ENCODE peak calls at places on chromosome 13, in five cellular contexts. R is CD4-positive, alpha-beta T cell; Z is effector memory CD4-positive, alpha-beta T cell; O is cardiac muscle cell; F is body of pancreas. V is an unnamed sample.

GRCh38 chr13:112060899-112061366 is 6.0 kb upstream of the SOX1 start:
- DNase-seq in R (no peak), Z (no peak), O (no peak), F (no peak), V (no peak)

GRCh38 chr13:37026778-37027177 is 26.2 kb downstream of the EXOSC8 start:
- DNase-seq in R (no peak), Z (no peak), O (no peak), F (no peak), V (no peak)

GRCh38 chr13:57636811-57637210 is 5.3 kb downstream of the PCDH17 start:
- DNase-seq in R (no peak), Z (no peak), O (no peak), F (no peak), V (no peak)

GRCh38 chr13:76903544-76904162 is 17.4 kb upstream of the KCTD12 start:
- DNase-seq in R (peak), Z (peak), O (peak), F (peak), V (peak)

GRCh38 chr13:44197791-44198770 is 175.5 kb upstream of the SERP2 start:
- DNase-seq in R (no peak), Z (no peak), O (peak), F (no peak), V (no peak)

GRCh38 chr13:81488021-81488420 is 1147.1 kb upstream of the SPRY2 start:
- DNase-seq in R (no peak), Z (no peak), O (peak), F (no peak), V (no peak)

GRCh38 chr13:58376775-58377174 is 745.2 kb downstream of the PCDH17 start:
- DNase-seq in R (no peak), Z (no peak), O (no peak), F (no peak), V (no peak)

GRCh38 chr13:60790620-60791019 is 393.6 kb downstream of the TDRD3 start:
- DNase-seq in R (no peak), Z (no peak), O (no peak), F (no peak), V (no peak)

GRCh38 chr13:102584423-102584822 is 12.4 kb upstream of the TPP2 start:
- DNase-seq in R (no peak), Z (no peak), O (no peak), F (no peak), V (no peak)

GRCh38 chr13:112106467-112107141 is 39.7 kb downstream of the SOX1 start:
- DNase-seq in R (no peak), Z (no peak), O (no peak), F (no peak), V (peak)

GRCh38 chr13:46830405-46831005 is 33.5 kb upstream of the ESD start:
- DNase-seq in R (no peak), Z (no peak), O (no peak), F (no peak), V (no peak)

GRCh38 chr13:51957377-51958216 is 53.7 kb downstream of the ATP7B start:
- DNase-seq in R (no peak), Z (no peak), O (no peak), F (no peak), V (no peak)
- H3K27ac ChIP-seq in R (no peak), Z (no peak), O (no peak), F (no peak), V (no peak)

DNA sequence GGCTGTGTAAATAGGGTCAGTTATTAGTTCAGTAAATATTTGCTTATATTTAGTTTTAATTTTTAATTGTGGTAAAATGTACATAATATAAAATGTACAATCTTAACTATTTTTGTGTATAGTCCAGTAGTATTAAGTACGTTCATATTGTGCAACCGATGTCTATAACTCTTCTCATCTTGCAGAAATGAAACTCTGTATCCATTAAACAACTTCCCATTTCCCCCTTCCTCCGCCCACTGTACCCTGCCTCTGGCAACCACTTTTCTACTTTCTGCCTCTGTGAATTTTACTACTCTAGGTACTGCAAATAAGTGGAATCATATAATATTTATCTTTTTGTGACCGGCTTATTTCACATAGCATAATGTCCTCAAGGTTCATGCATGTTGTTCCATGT is 24.4 kb downstream of the UBAC2 start:
- DNase-seq in R (no peak), Z (no peak), O (no peak), F (no peak), V (no peak)
- H3K27ac ChIP-seq in R (no peak), Z (no peak), O (no peak), F (no peak), V (no peak)

GRCh38 chr13:113404366-113404722 is 40.4 kb upstream of the GRTP1 start:
- DNase-seq in R (no peak), Z (no peak), O (no peak), F (no peak), V (no peak)

GRCh38 chr13:113403255-113404104 is 39.5 kb upstream of the GRTP1 start:
- DNase-seq in R (no peak), Z (no peak), O (no peak), F (no peak), V (no peak)

GRCh38 chr13:113401452-113402415 is 37.8 kb upstream of the GRTP1 start:
- DNase-seq in R (no peak), Z (no peak), O (no peak), F (no peak), V (no peak)

GRCh38 chr13:113400621-113401451 is 36.9 kb upstream of the GRTP1 start:
- DNase-seq in R (no peak), Z (no peak), O (no peak), F (no peak), V (no peak)

GRCh38 chr13:113402471-113403254 is 38.7 kb upstream of the GRTP1 start:
- DNase-seq in R (no peak), Z (no peak), O (no peak), F (no peak), V (no peak)
- H3K27ac ChIP-seq in R (no peak), Z (no peak), O (peak), F (no peak), V (no peak)

GRCh38 chr13:93234459-93234858 is 7.9 kb downstream of the GPC6 start:
- DNase-seq in R (no peak), Z (no peak), O (no peak), F (no peak), V (no peak)
- H3K27ac ChIP-seq in R (no peak), Z (no peak), O (no peak), F (no peak), V (no peak)

GRCh38 chr13:29786698-29787097 is 63.7 kb downstream of the UBL3 start:
- DNase-seq in R (no peak), Z (no peak), O (no peak), F (no peak), V (no peak)
- H3K27ac ChIP-seq in R (no peak), Z (no peak), O (no peak), F (no peak), V (no peak)

GRCh38 chr13:35714588-35714987 is 238.1 kb upstream of the MAB21L1 start:
- DNase-seq in R (no peak), Z (no peak), O (no peak), F (no peak), V (no peak)
- H3K27ac ChIP-seq in R (no peak), Z (no peak), O (no peak), F (no peak), V (no peak)

DNA sequence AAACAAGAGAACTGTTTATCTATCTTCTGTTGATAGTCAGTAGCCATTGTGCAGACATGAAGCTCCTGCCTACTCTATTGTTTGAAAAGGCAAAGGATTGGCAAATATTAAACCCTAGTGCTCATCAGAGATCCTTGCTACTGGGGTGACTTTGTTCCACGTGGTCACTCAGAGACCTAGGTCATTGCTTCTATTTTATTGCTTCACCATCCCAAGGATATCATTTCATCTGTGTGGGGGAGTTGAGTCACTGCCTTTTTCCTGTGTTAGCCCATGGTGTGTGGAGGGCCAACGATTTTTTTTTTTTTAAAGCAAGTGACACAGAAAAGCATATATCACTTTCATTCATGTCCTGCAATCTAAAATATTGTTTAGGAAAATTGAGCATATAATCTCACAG is 254.1 kb upstream of the RXFP2 start:
- DNase-seq in R (no peak), Z (no peak), O (peak), F (no peak), V (no peak)
- H3K27ac ChIP-seq in R (no peak), Z (no peak), O (no peak), F (no peak), V (no peak)

GRCh38 chr13:99979453-99980200 is 2.0 kb upstream of the ZIC2 start:
- DNase-seq in R (no peak), Z (no peak), O (no peak), F (no peak), V (no peak)
- H3K27ac ChIP-seq in R (no peak), Z (no peak), O (no peak), F (no peak), V (peak)

GRCh38 chr13:99080131-99080530 is 102.3 kb upstream of the DOCK9 start:
- DNase-seq in R (no peak), Z (no peak), O (no peak), F (no peak), V (no peak)
- H3K27ac ChIP-seq in R (no peak), Z (no peak), O (no peak), F (no peak), V (no peak)

DNA sequence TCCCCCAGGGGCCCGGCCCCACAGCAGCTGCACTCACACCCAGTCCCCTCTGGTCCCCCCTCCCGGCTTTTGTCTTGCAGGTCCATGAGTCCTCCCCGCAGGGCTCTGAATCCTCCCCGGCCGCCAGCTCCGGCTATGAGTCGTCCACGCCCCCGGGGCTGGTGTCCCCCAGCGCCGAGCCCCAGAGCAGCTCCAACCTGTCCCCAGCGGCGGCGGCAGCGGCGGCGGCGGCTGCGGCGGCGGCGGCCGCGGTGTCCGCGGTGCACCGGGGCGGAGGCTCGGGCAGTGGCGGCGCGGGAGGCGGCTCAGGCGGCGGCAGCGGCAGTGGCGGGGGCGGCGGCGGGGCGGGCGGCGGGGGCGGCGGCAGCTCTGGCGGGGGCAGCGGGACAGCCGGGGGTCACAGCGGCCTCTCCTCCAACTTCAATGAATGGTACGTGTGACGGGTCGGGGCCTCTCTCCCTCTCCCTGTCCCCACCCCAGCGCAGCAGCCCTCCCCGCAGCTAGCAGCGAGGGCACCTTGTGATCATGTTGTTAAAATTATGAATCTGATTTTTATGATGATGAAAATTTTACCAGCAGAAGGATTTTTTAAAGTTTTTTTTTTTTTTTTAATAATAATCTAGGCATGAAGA is 3.8 kb downstream of the ZIC2 start:
- DNase-seq in R (peak), Z (no peak), O (no peak), F (no peak), V (no peak)
- H3K27ac ChIP-seq in R (no peak), Z (no peak), O (no peak), F (no peak), V (no peak)